ENCODE peak calls at places on chromosome 1, in four cellular contexts. Q is Calu3, R is GM13977, F is psoas muscle. V is an unnamed sample.

GRCh38 chr1:155177192-155177917 is 3.7 kb downstream of the TRIM46 start:
- DNase-seq in Q (no peak), R (peak), F (no peak), V (no peak)

GRCh38 chr1:230581446-230582079 is 60.7 kb upstream of the COG2 start:
- DNase-seq in Q (no peak), R (no peak), F (no peak), V (no peak)

GRCh38 chr1:71294178-71294577 is 213.3 kb upstream of the ZRANB2 start:
- DNase-seq in Q (no peak), R (no peak), F (no peak), V (no peak)

GRCh38 chr1:239951518-239952130 is 140.1 kb upstream of the FMN2 start:
- DNase-seq in Q (peak), R (peak), F (no peak), V (peak)

GRCh38 chr1:2890221-2890850 is 88.8 kb upstream of the TTC34 start:
- DNase-seq in Q (no peak), R (no peak), F (no peak), V (no peak)

GRCh38 chr1:215082532-215083407 is at the start of gene KCNK2:
- DNase-seq in Q (peak), R (no peak), F (peak), V (peak)

GRCh38 chr1:1573843-1574720 is 581 bp downstream of the SSU72 start:
- DNase-seq in Q (peak), R (peak), F (peak), V (peak)

GRCh38 chr1:200130552-200130951 is 103.0 kb downstream of the NR5A2 start:
- DNase-seq in Q (peak), R (no peak), F (no peak), V (no peak)

GRCh38 chr1:22611530-22611947 is 24.9 kb upstream of the C1QA start:
- DNase-seq in Q (peak), R (no peak), F (peak), V (no peak)

GRCh38 chr1:79193211-79194079 is 186.9 kb upstream of the ADGRL4 start:
- DNase-seq in Q (peak), R (no peak), F (no peak), V (peak)

GRCh38 chr1:33327587-33328325 is 6.9 kb upstream of the A3GALT2 start:
- DNase-seq in Q (no peak), R (no peak), F (peak), V (no peak)

GRCh38 chr1:202135221-202135721 is 9.3 kb downstream of the ARL8A start:
- DNase-seq in Q (peak), R (peak), F (no peak), V (peak)

GRCh38 chr1:180181048-180181447 is 26.4 kb downstream of the QSOX1 start:
- DNase-seq in Q (no peak), R (no peak), F (no peak), V (no peak)

GRCh38 chr1:178819123-178819522 is 51.8 kb downstream of the ANGPTL1 start:
- DNase-seq in Q (peak), R (no peak), F (no peak), V (no peak)

GRCh38 chr1:232036161-232036942 is 409.8 kb downstream of the DISC1 start:
- DNase-seq in Q (no peak), R (no peak), F (no peak), V (no peak)

GRCh38 chr1:161771166-161771565 is 5.0 kb downstream of the ATF6 start:
- DNase-seq in Q (no peak), R (no peak), F (no peak), V (no peak)

GRCh38 chr1:98157524-98158293 is 236.9 kb upstream of the DPYD start:
- DNase-seq in Q (no peak), R (no peak), F (no peak), V (no peak)

GRCh38 chr1:230940848-230941247 is 37.8 kb downstream of the TTC13 start:
- DNase-seq in Q (no peak), R (no peak), F (no peak), V (no peak)

GRCh38 chr1:208935517-208936187 is 647.9 kb upstream of the CAMK1G start:
- DNase-seq in Q (no peak), R (no peak), F (no peak), V (no peak)

GRCh38 chr1:113073457-113073950 is 506 bp downstream of the LRIG2 start:
- DNase-seq in Q (peak), R (no peak), F (no peak), V (no peak)

GRCh38 chr1:226939439-226940028 is 560 bp upstream of the COQ8A start:
- DNase-seq in Q (peak), R (no peak), F (peak), V (peak)

GRCh38 chr1:12057940-12058687 is 5.0 kb upstream of the TNFRSF8 start:
- DNase-seq in Q (no peak), R (no peak), F (no peak), V (no peak)

GRCh38 chr1:196609114-196609737 is 986 bp upstream of the KCNT2 start:
- DNase-seq in Q (peak), R (no peak), F (no peak), V (no peak)

GRCh38 chr1:70675737-70676156 is 264.7 kb downstream of the CTH start:
- DNase-seq in Q (no peak), R (no peak), F (no peak), V (no peak)

GRCh38 chr1:205500240-205501218 is 3.9 kb upstream of the CDK18 start:
- DNase-seq in Q (no peak), R (no peak), F (peak), V (no peak)

GRCh38 chr1:98103617-98104284 is 182.9 kb upstream of the DPYD start:
- DNase-seq in Q (no peak), R (no peak), F (no peak), V (no peak)

GRCh38 chr1:15803380-15803779 is 4.1 kb downstream of the UQCRHL start:
- DNase-seq in Q (no peak), R (peak), F (no peak), V (peak)

GRCh38 chr1:71850515-71850914 is 431.8 kb downstream of the NEGR1 start:
- DNase-seq in Q (no peak), R (no peak), F (no peak), V (no peak)

GRCh38 chr1:168717906-168718891 is 10.8 kb downstream of the DPT start:
- DNase-seq in Q (no peak), R (no peak), F (no peak), V (no peak)

GRCh38 chr1:179575497-179576314 is at the start of gene NPHS2:
- DNase-seq in Q (peak), R (no peak), F (no peak), V (no peak)

GRCh38 chr1:151062738-151063371 is 2.7 kb downstream of the MLLT11 start:
- DNase-seq in Q (no peak), R (no peak), F (no peak), V (no peak)

GRCh38 chr1:7886346-7886745 is 33.5 kb upstream of the UTS2 start:
- DNase-seq in Q (peak), R (no peak), F (no peak), V (no peak)

GRCh38 chr1:92211166-92211565 is 6.5 kb upstream of the C1orf146 start:
- DNase-seq in Q (no peak), R (no peak), F (no peak), V (no peak)

GRCh38 chr1:63255153-63255552 is 67.2 kb upstream of the FOXD3 start:
- DNase-seq in Q (no peak), R (no peak), F (no peak), V (no peak)

GRCh38 chr1:239802275-239802674 is 289.4 kb upstream of the FMN2 start:
- DNase-seq in Q (no peak), R (no peak), F (no peak), V (no peak)

GRCh38 chr1:35691080-35691479 is 27.6 kb downstream of the C1orf216 start:
- DNase-seq in Q (no peak), R (no peak), F (no peak), V (no peak)

GRCh38 chr1:46488343-46489168 is 1.1 kb upstream of the DMBX1 start:
- DNase-seq in Q (no peak), R (no peak), F (no peak), V (no peak)

GRCh38 chr1:238401138-238401537 is 510.4 kb upstream of the ZP4 start:
- DNase-seq in Q (no peak), R (no peak), F (no peak), V (no peak)

GRCh38 chr1:238404506-238404905 is 513.8 kb upstream of the ZP4 start:
- DNase-seq in Q (no peak), R (no peak), F (no peak), V (no peak)

GRCh38 chr1:238396140-238396539 is 505.4 kb upstream of the ZP4 start:
- DNase-seq in Q (no peak), R (no peak), F (no peak), V (no peak)

GRCh38 chr1:238404921-238405320 is 514.2 kb upstream of the ZP4 start:
- DNase-seq in Q (no peak), R (no peak), F (no peak), V (no peak)

GRCh38 chr1:238399558-238399957 is 508.8 kb upstream of the ZP4 start:
- DNase-seq in Q (no peak), R (no peak), F (no peak), V (no peak)
- TF ChIP-seq CTCF in Q (no peak), R (no peak), F (no peak), V (no peak)

DNA sequence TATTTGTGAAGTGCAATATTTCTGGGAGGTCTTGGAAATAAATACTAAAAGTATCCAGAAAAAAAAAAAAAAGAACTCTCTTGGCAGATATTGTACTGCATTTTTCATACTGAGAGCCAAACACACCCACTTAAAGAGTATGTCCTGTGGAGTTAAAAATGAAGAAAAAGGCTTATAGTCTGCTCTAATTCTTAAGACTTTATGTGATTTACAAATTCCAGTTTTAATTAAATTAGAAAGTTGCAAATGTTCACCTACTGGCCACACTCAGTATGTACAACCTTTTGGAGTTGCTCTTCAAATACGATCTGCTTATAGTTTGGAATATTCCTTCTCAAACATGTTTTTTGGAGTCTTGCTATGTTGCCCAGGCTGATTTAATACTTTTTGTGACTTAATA is 107.6 kb downstream of the LEPR start:
- DNase-seq in Q (no peak), R (no peak), F (no peak), V (no peak)
- TF ChIP-seq CTCF in Q (peak), R (no peak), F (peak), V (no peak)

DNA sequence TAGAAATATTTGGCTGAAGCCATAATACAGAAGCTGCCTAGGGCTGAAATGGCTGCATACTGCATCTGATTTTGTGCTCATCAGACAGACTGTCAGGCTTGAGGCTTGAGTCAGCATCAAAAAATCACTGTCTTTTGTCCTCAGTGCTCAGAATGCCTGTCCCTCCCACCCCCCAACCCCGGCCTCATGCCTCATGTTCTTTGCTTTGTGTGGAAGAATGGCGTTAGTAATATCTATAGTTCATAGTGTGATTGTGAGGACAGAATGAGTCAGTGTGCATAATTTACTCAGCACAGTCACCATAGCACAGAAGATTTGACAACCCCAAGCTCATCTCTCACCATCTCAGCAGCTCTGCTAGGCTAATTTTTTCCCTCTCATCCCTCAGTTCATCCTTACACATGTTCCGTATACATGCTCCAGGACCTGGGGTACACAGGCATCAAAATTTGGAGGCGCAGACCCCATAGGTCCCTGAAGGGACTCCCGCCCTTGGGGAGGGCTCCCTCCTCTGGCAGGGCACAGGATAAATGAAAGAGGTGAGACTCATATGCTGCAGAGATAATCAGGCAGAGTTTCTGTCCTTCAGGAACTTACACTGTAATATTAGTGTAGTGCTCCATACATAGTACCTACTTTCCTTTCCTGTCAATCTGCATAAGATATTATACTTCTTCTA is 159.1 kb upstream of the C8B start:
- DNase-seq in Q (no peak), R (peak), F (no peak), V (no peak)
- TF ChIP-seq CTCF in Q (no peak), R (no peak), F (peak), V (no peak)

GRCh38 chr1:31120783-31121180 is 55.3 kb upstream of the PUM1 start:
- DNase-seq in Q (no peak), R (no peak), F (no peak), V (no peak)

GRCh38 chr1:31122101-31122735 is 56.7 kb upstream of the PUM1 start:
- DNase-seq in Q (no peak), R (no peak), F (no peak), V (no peak)

GRCh38 chr1:31127266-31127665 is 61.7 kb upstream of the PUM1 start:
- DNase-seq in Q (no peak), R (no peak), F (no peak), V (no peak)

DNA sequence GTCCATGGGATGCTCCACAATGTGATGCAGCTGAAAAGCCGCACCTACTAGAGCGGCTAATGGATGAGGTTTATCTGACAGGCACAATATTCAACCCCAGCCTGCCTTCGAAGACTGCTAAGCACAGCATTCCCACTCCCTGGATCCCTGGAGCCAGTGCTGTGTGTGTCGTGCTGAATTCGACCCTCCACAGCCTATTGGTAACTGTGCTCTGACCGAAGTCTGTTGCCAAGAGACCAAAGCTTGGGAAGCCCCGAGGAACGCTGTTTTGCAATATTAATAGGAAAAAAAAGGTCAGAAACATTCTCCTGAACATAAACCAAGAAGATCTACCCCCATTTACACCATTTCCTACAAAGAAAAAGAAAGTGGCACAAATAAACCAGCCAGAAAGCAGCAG is 57.3 kb upstream of the PUM1 start:
- DNase-seq in Q (no peak), R (no peak), F (no peak), V (no peak)
- TF ChIP-seq CTCF in Q (no peak), R (no peak), F (no peak), V (no peak)

GRCh38 chr1:167522246-167522645 is 3.9 kb upstream of the CD247 start:
- DNase-seq in Q (no peak), R (no peak), F (no peak), V (no peak)

GRCh38 chr1:167517535-167518330 is 596 bp downstream of the CD247 start:
- DNase-seq in Q (no peak), R (no peak), F (no peak), V (no peak)

GRCh38 chr1:167524651-167525050 is 6.3 kb upstream of the CD247 start:
- DNase-seq in Q (no peak), R (no peak), F (no peak), V (no peak)

GRCh38 chr1:167518331-167518700 is at the start of gene CD247:
- DNase-seq in Q (no peak), R (peak), F (no peak), V (peak)

GRCh38 chr1:167520711-167521206 is 2.4 kb upstream of the CD247 start:
- DNase-seq in Q (no peak), R (no peak), F (no peak), V (no peak)
- TF ChIP-seq CTCF in Q (no peak), R (no peak), F (no peak), V (no peak)

V was measured in GM13976.